ENCODE peak calls at places on chromosomes 11 and 22, in six cellular contexts. N, T, Q, X, M and P are unnamed samples.

GRCh38 chr22:32904044-32904443 is 102.5 kb downstream of the TIMP3 start:
- DNase-seq in Q (peak), T (peak), N (peak), M (no peak), X (no peak), P (no peak)

GRCh38 chr11:102469196-102469821 is 16.7 kb upstream of the TMEM123 start:
- DNase-seq in M (peak), T (peak), Q (no peak), N (no peak), X (no peak), P (no peak)

GRCh38 chr22:30859714-30860095 is 108.9 kb downstream of the MORC2 start:
- DNase-seq in N (no peak), X (no peak), M (no peak), T (no peak), Q (no peak), P (no peak)

GRCh38 chr11:93116641-93117577 is 80.9 kb downstream of the SLC36A4 start:
- DNase-seq in T (peak), M (no peak), N (no peak), Q (peak), X (no peak), P (no peak)

GRCh38 chr22:50236731-50237409 is 8.0 kb downstream of the TUBGCP6 start:
- DNase-seq in Q (peak), X (no peak), M (no peak), N (no peak), T (no peak), P (no peak)

GRCh38 chr11:31799036-31799793 is 11.9 kb downstream of the PAX6 start:
- DNase-seq in X (no peak), Q (peak), T (no peak), N (no peak), M (no peak), P (no peak)

GRCh38 chr11:26231252-26231661 is 100.7 kb upstream of the ANO3 start:
- DNase-seq in X (peak), Q (no peak), M (peak), T (peak), N (no peak), P (no peak)

GRCh38 chr22:26685601-26686000 is 28.2 kb downstream of the MIAT start:
- DNase-seq in M (no peak), T (no peak), N (no peak), X (no peak), Q (no peak), P (no peak)

GRCh38 chr11:47399860-47400812 is 8.3 kb upstream of the SLC39A13 start:
- DNase-seq in X (no peak), N (no peak), Q (peak), T (no peak), M (no peak), P (no peak)

GRCh38 chr11:112425121-112425520 is 164.5 kb upstream of the PLET1 start:
- DNase-seq in X (no peak), M (no peak), N (no peak), T (peak), Q (no peak), P (no peak)

GRCh38 chr22:33897621-33897910 is 22.7 kb downstream of the LARGE1 start:
- DNase-seq in M (no peak), X (no peak), Q (no peak), T (no peak), N (no peak), P (no peak)

GRCh38 chr11:70326843-70327242 is 56.4 kb downstream of the PPFIA1 start:
- DNase-seq in M (no peak), T (no peak), N (no peak), Q (no peak), X (no peak), P (no peak)

GRCh38 chr22:21778705-21779363 is 43.2 kb upstream of the YPEL1 start:
- DNase-seq in X (no peak), Q (no peak), N (no peak), M (peak), T (peak), P (peak)

GRCh38 chr22:40594924-40595323 is 41.6 kb downstream of the MRTFA start:
- DNase-seq in M (no peak), T (peak), X (no peak), N (peak), Q (no peak), P (no peak)

GRCh38 chr11:2363130-2363529 is 14.0 kb upstream of the CD81 start:
- DNase-seq in N (no peak), T (no peak), M (no peak), Q (no peak), X (no peak), P (no peak)

GRCh38 chr11:78370406-78371172 is 47.0 kb downstream of the GAB2 start:
- DNase-seq in M (no peak), N (peak), Q (no peak), T (no peak), X (no peak), P (no peak)

GRCh38 chr11:48001438-48002021 is 21.2 kb downstream of the PTPRJ start:
- DNase-seq in Q (no peak), X (no peak), T (no peak), N (no peak), M (no peak), P (no peak)

GRCh38 chr22:47602732-47603131 is 840.3 kb downstream of the TBC1D22A start:
- DNase-seq in M (no peak), T (no peak), Q (no peak), X (no peak), N (no peak), P (no peak)

GRCh38 chr11:117931971-117932370 is 2.8 kb upstream of the TMPRSS13 start:
- DNase-seq in X (no peak), N (no peak), T (no peak), M (no peak), Q (no peak), P (peak)

GRCh38 chr22:49036513-49036912 is 791.2 kb downstream of the BRD1 start:
- DNase-seq in M (no peak), T (no peak), N (no peak), X (no peak), Q (no peak), P (no peak)

GRCh38 chr22:27218012-27218483 is 560.7 kb downstream of the MIAT start:
- DNase-seq in T (no peak), M (no peak), X (no peak), N (no peak), Q (no peak), P (no peak)

GRCh38 chr11:57395905-57396623 is 5.6 kb upstream of the PRG2 start:
- DNase-seq in M (no peak), Q (no peak), T (no peak), X (no peak), N (no peak), P (no peak)

GRCh38 chr22:25365491-25366261 is 146.2 kb downstream of the CRYBB2 start:
- DNase-seq in X (no peak), T (no peak), N (no peak), M (no peak), Q (no peak), P (no peak)

GRCh38 chr11:7050191-7050590 is 29.9 kb downstream of the NLRP14 start:
- DNase-seq in X (no peak), T (no peak), M (no peak), N (no peak), Q (no peak), P (no peak)

GRCh38 chr11:3101921-3102640 is 44.9 kb upstream of the CARS1 start:
- DNase-seq in M (no peak), X (no peak), Q (no peak), T (no peak), N (no peak), P (peak)

GRCh38 chr22:25091449-25091848 is 108.2 kb upstream of the CRYBB3 start:
- DNase-seq in N (no peak), T (peak), Q (no peak), X (no peak), M (no peak), P (no peak)

GRCh38 chr11:109644158-109644557 is 222.2 kb downstream of the C11orf87 start:
- DNase-seq in X (no peak), M (peak), Q (peak), N (no peak), T (no peak), P (no peak)

GRCh38 chr22:33969052-33969451 is 48.8 kb upstream of the LARGE1 start:
- DNase-seq in Q (no peak), T (peak), X (peak), N (no peak), M (no peak), P (no peak)

GRCh38 chr11:97702948-97703347 is 1313.1 kb downstream of the JRKL start:
- DNase-seq in T (no peak), X (no peak), N (no peak), Q (no peak), M (no peak), P (no peak)

GRCh38 chr11:14422052-14422813 is 63.2 kb upstream of the RRAS2 start:
- DNase-seq in M (peak), N (peak), X (peak), T (peak), Q (peak), P (peak)

DNA sequence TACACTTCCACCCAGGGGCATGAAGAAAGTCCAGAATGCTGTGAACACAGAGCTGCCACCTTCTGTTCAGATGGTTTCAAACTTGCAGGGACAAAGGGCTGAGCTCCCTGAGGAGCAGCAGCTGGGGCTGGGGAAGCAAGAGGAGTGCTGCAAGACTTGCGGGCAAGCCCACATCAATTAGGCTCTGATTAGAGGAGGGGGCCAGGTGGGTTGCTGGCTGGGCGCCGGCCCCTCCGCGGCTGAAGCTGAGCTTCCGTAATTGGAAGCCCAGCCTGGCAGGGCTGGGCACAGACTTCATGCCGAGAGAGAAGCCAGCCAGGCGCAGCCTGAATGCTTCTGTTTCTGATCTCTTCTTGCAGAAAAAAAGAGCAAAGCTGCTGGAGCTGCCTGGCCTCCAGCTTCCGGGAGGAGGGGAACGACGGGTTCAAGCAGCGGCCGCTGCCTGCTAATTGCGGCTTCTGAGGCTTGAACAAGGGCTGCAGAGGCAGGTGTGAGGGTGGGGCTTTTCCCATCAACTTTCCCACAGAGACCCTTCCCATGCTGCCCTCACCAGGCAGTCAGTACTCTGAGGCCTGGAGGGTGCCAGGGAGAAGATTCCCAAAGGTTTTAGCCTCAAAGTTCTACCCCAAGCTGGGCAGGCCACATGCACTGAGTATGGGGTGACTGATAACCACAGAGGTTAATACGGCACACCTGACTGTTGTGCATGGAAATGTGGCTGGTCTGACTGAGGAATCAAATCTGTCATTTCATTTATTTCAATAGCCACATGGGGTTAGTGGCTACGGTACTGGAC is 91.1 kb upstream of the LMO1 start:
- DNase-seq in M (no peak), Q (peak), N (no peak), X (no peak), T (peak), P (no peak)
- H3K4me3 ChIP-seq in M (no peak), Q (no peak), N (no peak), X (no peak), T (no peak), P (no peak)

GRCh38 chr11:4480577-4481539 is 1.6 kb upstream of the OR52K1 start:
- DNase-seq in M (no peak), T (peak), Q (no peak), N (no peak), X (peak), P (no peak)
- H3K4me3 ChIP-seq in M (no peak), T (no peak), Q (no peak), N (no peak), X (peak), P (no peak)

GRCh38 chr22:38080468-38080846 is 3.5 kb downstream of the SLC16A8 start:
- DNase-seq in N (no peak), T (no peak), Q (no peak), M (no peak), X (no peak), P (no peak)
- H3K4me3 ChIP-seq in N (no peak), T (peak), Q (no peak), M (peak), X (no peak), P (no peak)

GRCh38 chr22:37068859-37069258 is 17.3 kb downstream of the KCTD17 start:
- DNase-seq in N (no peak), Q (peak), X (no peak), M (no peak), T (no peak), P (no peak)

GRCh38 chr22:37069719-37070118 is 18.2 kb downstream of the KCTD17 start:
- DNase-seq in Q (no peak), T (no peak), N (no peak), M (no peak), X (no peak), P (no peak)

GRCh38 chr22:37070744-37071143 is 19.2 kb downstream of the KCTD17 start:
- DNase-seq in N (no peak), X (no peak), Q (no peak), T (no peak), M (no peak), P (no peak)

GRCh38 chr22:37070334-37070733 is 18.8 kb downstream of the KCTD17 start:
- DNase-seq in M (no peak), Q (no peak), X (no peak), T (no peak), N (no peak), P (no peak)

DNA sequence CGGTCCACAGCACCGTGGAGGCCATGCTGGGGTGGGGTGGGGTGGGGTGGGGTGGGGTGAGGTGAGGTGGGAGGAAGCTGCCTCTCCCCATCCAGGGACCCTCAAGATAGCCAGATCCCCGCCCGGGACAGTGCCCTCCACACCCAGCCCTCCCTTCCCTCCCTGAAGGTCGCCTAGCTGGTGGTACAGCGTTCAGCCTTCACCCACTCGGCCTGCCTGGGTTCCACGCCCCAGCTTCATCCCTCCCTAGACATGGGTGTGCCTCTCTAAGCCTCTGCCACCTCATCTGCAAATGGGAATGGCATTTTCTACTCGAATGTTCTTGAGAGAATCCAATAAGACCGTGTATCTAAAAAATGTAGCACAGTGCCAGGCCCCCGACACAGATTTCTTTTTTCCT is 17.8 kb downstream of the KCTD17 start:
- DNase-seq in M (no peak), Q (no peak), X (no peak), N (no peak), T (no peak), P (no peak)
- H3K4me3 ChIP-seq in M (no peak), Q (peak), X (no peak), N (no peak), T (no peak), P (no peak)

DNA sequence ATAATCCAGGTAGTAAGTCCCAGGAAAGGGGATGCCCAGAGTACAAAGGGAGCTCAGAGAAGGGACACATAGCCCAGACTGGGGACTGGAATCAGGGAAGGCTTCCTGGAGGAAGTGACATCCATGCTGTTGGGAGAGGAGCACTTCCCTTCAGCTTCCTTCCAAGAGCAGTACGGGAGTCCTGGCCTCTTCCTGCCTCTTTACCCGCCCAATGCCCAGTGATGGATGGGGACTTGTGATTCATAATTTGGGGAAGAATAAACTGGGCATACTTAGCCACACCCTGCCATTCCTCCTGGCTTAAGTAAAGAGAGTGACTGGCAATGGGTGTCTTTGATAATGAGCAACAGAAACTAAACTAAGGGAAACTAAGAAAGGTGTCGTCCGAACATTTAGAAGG is 11.5 kb downstream of the C11orf91 start:
- DNase-seq in M (no peak), Q (no peak), N (no peak), X (peak), T (peak), P (no peak)
- H3K4me3 ChIP-seq in M (no peak), Q (no peak), N (no peak), X (peak), T (no peak), P (no peak)

DNA sequence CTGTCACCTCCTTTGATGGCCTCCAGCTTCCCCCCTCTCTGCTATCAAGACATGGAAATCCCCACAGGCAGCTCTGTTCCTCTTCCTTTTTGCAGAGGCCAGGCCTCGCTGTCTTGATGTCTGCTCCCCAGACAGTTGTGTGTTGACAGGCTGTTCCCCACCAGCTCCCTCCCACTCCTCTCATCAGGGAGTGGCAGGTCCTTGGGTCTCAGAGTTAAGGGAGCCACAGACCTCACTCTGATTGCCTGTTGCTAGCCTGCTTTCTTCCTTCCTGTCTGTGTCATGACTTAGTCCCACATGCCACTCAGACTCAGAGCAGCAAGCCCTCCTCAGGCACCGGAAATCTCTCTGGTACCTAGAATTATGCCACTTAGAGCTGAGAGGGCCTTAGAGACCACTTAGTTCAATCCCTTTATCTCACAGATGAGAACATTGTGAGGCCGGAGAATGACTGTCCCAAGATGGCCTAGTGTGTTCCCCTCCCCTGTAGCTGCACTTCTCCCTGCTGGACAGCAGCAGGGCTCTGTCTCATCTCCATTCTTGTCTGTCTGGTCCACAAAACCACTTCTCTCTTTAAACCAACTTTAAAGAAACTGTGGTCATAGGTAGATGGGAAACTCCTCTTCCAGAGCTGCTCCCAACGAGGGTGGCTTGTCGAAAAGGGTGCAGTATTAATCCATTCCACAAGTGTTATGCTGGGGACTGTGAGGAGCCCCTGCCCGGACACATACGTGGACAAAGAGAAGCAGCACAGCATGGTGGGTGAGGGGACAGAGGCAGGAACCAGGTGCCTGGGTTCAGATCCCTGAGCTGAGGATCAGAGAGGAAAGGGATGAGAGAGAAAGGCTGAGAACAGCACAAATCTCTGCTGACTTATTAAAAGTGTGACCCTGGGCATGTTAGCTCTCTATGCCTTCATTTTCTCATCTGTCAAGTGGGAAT is 4.2 kb downstream of the AMPD3 start:
- DNase-seq in M (no peak), Q (no peak), N (no peak), X (no peak), T (no peak), P (no peak)
- H3K4me3 ChIP-seq in M (no peak), Q (no peak), N (no peak), X (no peak), T (no peak), P (no peak)

GRCh38 chr22:37062366-37062655 is 10.8 kb downstream of the KCTD17 start:
- DNase-seq in N (no peak), X (no peak), Q (no peak), M (no peak), T (no peak), P (no peak)

GRCh38 chr22:37062657-37063381 is 11.3 kb downstream of the KCTD17 start:
- DNase-seq in T (no peak), Q (no peak), M (no peak), N (no peak), X (no peak), P (no peak)

GRCh38 chr22:37059876-37060449 is 8.4 kb downstream of the KCTD17 start:
- DNase-seq in M (no peak), T (no peak), N (no peak), Q (no peak), X (no peak), P (no peak)

GRCh38 chr22:37060801-37061610 is 9.5 kb downstream of the KCTD17 start:
- DNase-seq in Q (no peak), T (no peak), X (no peak), N (no peak), M (no peak), P (no peak)

GRCh38 chr22:37061611-37062365 is 10.2 kb downstream of the KCTD17 start:
- DNase-seq in X (no peak), Q (no peak), T (no peak), N (no peak), M (no peak), P (no peak)
- H3K4me3 ChIP-seq in X (no peak), Q (no peak), T (no peak), N (no peak), M (no peak), P (no peak)

GRCh38 chr11:43907028-43907966 is 26.7 kb downstream of the ALKBH3 start:
- DNase-seq in M (no peak), X (no peak), Q (no peak), N (no peak), T (peak), P (no peak)
- H3K4me3 ChIP-seq in M (no peak), X (no peak), Q (no peak), N (no peak), T (no peak), P (no peak)

DNA sequence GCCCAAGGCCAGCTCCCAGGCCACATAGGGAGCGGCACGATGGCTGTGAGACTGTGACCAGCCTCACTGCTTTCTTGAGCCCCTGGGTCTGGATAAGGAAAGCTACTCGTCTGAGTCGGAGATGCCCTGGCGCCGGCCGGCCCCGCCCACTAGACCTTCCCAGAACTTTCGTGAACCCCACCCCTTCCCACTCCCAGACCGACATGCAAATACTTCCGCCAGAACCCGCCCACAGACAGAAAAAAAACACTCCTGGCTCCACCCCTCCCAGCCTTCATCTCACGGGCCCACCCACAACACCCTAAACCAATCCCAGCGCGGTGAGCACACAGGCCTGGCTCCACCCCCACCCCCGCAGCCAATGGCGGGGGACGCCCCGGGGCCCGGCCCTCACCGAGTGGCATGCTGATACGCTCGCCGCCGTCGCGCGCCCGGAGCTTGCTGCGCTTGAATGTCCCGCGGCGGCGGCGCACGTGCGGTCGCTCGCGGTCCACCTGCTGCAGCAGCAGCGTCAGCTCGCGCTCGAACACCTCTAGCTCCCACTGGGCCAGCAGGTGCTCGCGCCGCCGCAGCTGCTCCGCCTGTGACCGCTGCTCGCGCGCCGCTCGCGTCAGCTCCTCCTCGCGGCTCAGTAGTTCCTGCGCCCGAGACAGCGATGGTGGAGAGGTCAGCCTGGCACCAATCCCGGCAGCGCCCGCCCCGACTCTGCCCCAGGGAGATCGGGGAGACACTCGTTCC is 7.0 kb downstream of the MAP3K11 start:
- DNase-seq in T (peak), X (peak), M (peak), N (peak), Q (peak), P (peak)
- H3K4me3 ChIP-seq in T (peak), X (peak), M (peak), N (no peak), Q (peak), P (no peak)